ENCODE peak calls at places on chromosome 5, in nine cellular contexts. One of them, this sample, is unnamed.
A peak's percentile ranks its signal among the peaks of the same experiment; 100 is the strongest.

GRCh38 chr5:144328505-144328904 is 157.8 kb downstream of the KCTD16 start:
- DNase-seq in HuH-7: no peak
- DNase-seq in NCI-H748 treated with DMSO at 0.1 percent for 48 hours: peak; percentile 61
- DNase-seq in AG04450: no peak
- DNase-seq in H7: no peak
- DNase-seq in CD8-positive, alpha-beta T cell: no peak
- DNase-seq in brain microvascular endothelial cell: no peak
- DNase-seq in HFF-Myc: no peak
- DNase-seq in lower leg skin: no peak
- DNase-seq in this sample: no peak

GRCh38 chr5:150503977-150504620 is 3.8 kb upstream of the NDST1 start:
- DNase-seq in HuH-7: no peak
- DNase-seq in NCI-H748 treated with DMSO at 0.1 percent for 48 hours: no peak
- DNase-seq in AG04450: no peak
- DNase-seq in H7: no peak
- DNase-seq in CD8-positive, alpha-beta T cell: no peak
- DNase-seq in brain microvascular endothelial cell: no peak
- DNase-seq in HFF-Myc: no peak
- DNase-seq in lower leg skin: no peak
- DNase-seq in this sample: no peak

GRCh38 chr5:82912462-82912861 is 164.7 kb downstream of the TMEM167A start:
- DNase-seq in HuH-7: no peak
- DNase-seq in NCI-H748 treated with DMSO at 0.1 percent for 48 hours: no peak
- DNase-seq in AG04450: no peak
- DNase-seq in H7: no peak
- DNase-seq in CD8-positive, alpha-beta T cell: no peak
- DNase-seq in brain microvascular endothelial cell: no peak
- DNase-seq in HFF-Myc: no peak
- DNase-seq in lower leg skin: no peak
- DNase-seq in this sample: no peak

GRCh38 chr5:96288845-96289185 is 144.2 kb downstream of the PCSK1 start:
- DNase-seq in HuH-7: peak; percentile 17
- DNase-seq in NCI-H748 treated with DMSO at 0.1 percent for 48 hours: no peak
- DNase-seq in AG04450: no peak
- DNase-seq in H7: no peak
- DNase-seq in CD8-positive, alpha-beta T cell: no peak
- DNase-seq in brain microvascular endothelial cell: no peak
- DNase-seq in HFF-Myc: no peak
- DNase-seq in lower leg skin: no peak
- DNase-seq in this sample: no peak

GRCh38 chr5:69129413-69129812 is 35.6 kb downstream of the SLC30A5 start:
- DNase-seq in HuH-7: no peak
- DNase-seq in NCI-H748 treated with DMSO at 0.1 percent for 48 hours: no peak
- DNase-seq in AG04450: peak; percentile 73
- DNase-seq in H7: no peak
- DNase-seq in CD8-positive, alpha-beta T cell: no peak
- DNase-seq in brain microvascular endothelial cell: peak; percentile 2
- DNase-seq in HFF-Myc: peak; percentile 27
- DNase-seq in lower leg skin: no peak
- DNase-seq in this sample: no peak

GRCh38 chr5:137205237-137205636 is 293.9 kb downstream of the SPOCK1 start:
- DNase-seq in HuH-7: no peak
- DNase-seq in NCI-H748 treated with DMSO at 0.1 percent for 48 hours: no peak
- DNase-seq in AG04450: no peak
- DNase-seq in H7: no peak
- DNase-seq in CD8-positive, alpha-beta T cell: no peak
- DNase-seq in brain microvascular endothelial cell: no peak
- DNase-seq in HFF-Myc: no peak
- DNase-seq in lower leg skin: no peak
- DNase-seq in this sample: no peak

GRCh38 chr5:89878140-89878570 is 531.4 kb downstream of the CETN3 start:
- DNase-seq in HuH-7: no peak
- DNase-seq in NCI-H748 treated with DMSO at 0.1 percent for 48 hours: no peak
- DNase-seq in AG04450: peak; percentile 20
- DNase-seq in H7: no peak
- DNase-seq in CD8-positive, alpha-beta T cell: no peak
- DNase-seq in brain microvascular endothelial cell: peak; percentile 92
- DNase-seq in HFF-Myc: peak; percentile 69
- DNase-seq in lower leg skin: no peak
- DNase-seq in this sample: no peak

GRCh38 chr5:121144764-121145163 is 680.7 kb downstream of the PRR16 start:
- DNase-seq in HuH-7: peak; percentile 0
- DNase-seq in NCI-H748 treated with DMSO at 0.1 percent for 48 hours: no peak
- DNase-seq in AG04450: no peak
- DNase-seq in H7: no peak
- DNase-seq in CD8-positive, alpha-beta T cell: no peak
- DNase-seq in brain microvascular endothelial cell: no peak
- DNase-seq in HFF-Myc: no peak
- DNase-seq in lower leg skin: no peak
- DNase-seq in this sample: no peak

GRCh38 chr5:90000351-90000750 is 409.2 kb downstream of the CETN3 start:
- DNase-seq in HuH-7: no peak
- DNase-seq in NCI-H748 treated with DMSO at 0.1 percent for 48 hours: no peak
- DNase-seq in AG04450: no peak
- DNase-seq in H7: no peak
- DNase-seq in CD8-positive, alpha-beta T cell: no peak
- DNase-seq in brain microvascular endothelial cell: no peak
- DNase-seq in HFF-Myc: no peak
- DNase-seq in lower leg skin: no peak
- DNase-seq in this sample: no peak

GRCh38 chr5:96247097-96247675 is 185.9 kb downstream of the PCSK1 start:
- DNase-seq in HuH-7: no peak
- DNase-seq in NCI-H748 treated with DMSO at 0.1 percent for 48 hours: no peak
- DNase-seq in AG04450: no peak
- DNase-seq in H7: no peak
- DNase-seq in CD8-positive, alpha-beta T cell: no peak
- DNase-seq in brain microvascular endothelial cell: no peak
- DNase-seq in HFF-Myc: no peak
- DNase-seq in lower leg skin: no peak
- DNase-seq in this sample: no peak

GRCh38 chr5:141513627-141514329 is 24.9 kb downstream of the PCDHGC5 start:
- DNase-seq in HuH-7: no peak
- DNase-seq in NCI-H748 treated with DMSO at 0.1 percent for 48 hours: peak; percentile 11
- DNase-seq in AG04450: no peak
- DNase-seq in H7: peak; percentile 86
- DNase-seq in CD8-positive, alpha-beta T cell: peak; percentile 41
- DNase-seq in brain microvascular endothelial cell: peak; percentile 89
- DNase-seq in HFF-Myc: peak; percentile 74
- DNase-seq in lower leg skin: peak; percentile 95
- DNase-seq in this sample: no peak

GRCh38 chr5:78320461-78320860 is 26.0 kb upstream of the AP3B1 start:
- DNase-seq in HuH-7: no peak
- DNase-seq in NCI-H748 treated with DMSO at 0.1 percent for 48 hours: peak; percentile 75
- DNase-seq in AG04450: peak; percentile 26
- DNase-seq in H7: peak; percentile 33
- DNase-seq in CD8-positive, alpha-beta T cell: no peak
- DNase-seq in brain microvascular endothelial cell: no peak
- DNase-seq in HFF-Myc: no peak
- DNase-seq in lower leg skin: no peak
- DNase-seq in this sample: no peak

GRCh38 chr5:95976606-95977005 is 15.0 kb upstream of the ELL2 start:
- DNase-seq in HuH-7: no peak
- DNase-seq in NCI-H748 treated with DMSO at 0.1 percent for 48 hours: no peak
- DNase-seq in AG04450: no peak
- DNase-seq in H7: no peak
- DNase-seq in CD8-positive, alpha-beta T cell: no peak
- DNase-seq in brain microvascular endothelial cell: no peak
- DNase-seq in HFF-Myc: no peak
- DNase-seq in lower leg skin: no peak
- DNase-seq in this sample: no peak

GRCh38 chr5:176921669-176922196 is 22.6 kb upstream of the HK3 start:
- DNase-seq in HuH-7: no peak
- DNase-seq in NCI-H748 treated with DMSO at 0.1 percent for 48 hours: no peak
- DNase-seq in AG04450: no peak
- DNase-seq in H7: no peak
- DNase-seq in CD8-positive, alpha-beta T cell: no peak
- DNase-seq in brain microvascular endothelial cell: no peak
- DNase-seq in HFF-Myc: no peak
- DNase-seq in lower leg skin: no peak
- DNase-seq in this sample: no peak

GRCh38 chr5:6492934-6493333 is 44.3 kb downstream of the UBE2QL1 start:
- DNase-seq in HuH-7: no peak
- DNase-seq in NCI-H748 treated with DMSO at 0.1 percent for 48 hours: no peak
- DNase-seq in AG04450: no peak
- DNase-seq in H7: no peak
- DNase-seq in CD8-positive, alpha-beta T cell: no peak
- DNase-seq in brain microvascular endothelial cell: no peak
- DNase-seq in HFF-Myc: no peak
- DNase-seq in lower leg skin: peak; percentile 5
- DNase-seq in this sample: no peak

GRCh38 chr5:75331095-75332090 is 5.6 kb upstream of the HMGCR start:
- DNase-seq in HuH-7: peak; percentile 28
- DNase-seq in NCI-H748 treated with DMSO at 0.1 percent for 48 hours: no peak
- DNase-seq in AG04450: no peak
- DNase-seq in H7: no peak
- DNase-seq in CD8-positive, alpha-beta T cell: no peak
- DNase-seq in brain microvascular endothelial cell: no peak
- DNase-seq in HFF-Myc: no peak
- DNase-seq in lower leg skin: no peak
- DNase-seq in this sample: no peak

GRCh38 chr5:172351240-172351778 is 67.7 kb upstream of the UBTD2 start:
- DNase-seq in HuH-7: no peak
- DNase-seq in NCI-H748 treated with DMSO at 0.1 percent for 48 hours: no peak
- DNase-seq in AG04450: no peak
- DNase-seq in H7: no peak
- DNase-seq in CD8-positive, alpha-beta T cell: no peak
- DNase-seq in brain microvascular endothelial cell: no peak
- DNase-seq in HFF-Myc: no peak
- DNase-seq in lower leg skin: no peak
- DNase-seq in this sample: no peak

GRCh38 chr5:16178745-16179372 is 732 bp downstream of the MARCHF11 start:
- DNase-seq in HuH-7: peak; percentile 52
- DNase-seq in NCI-H748 treated with DMSO at 0.1 percent for 48 hours: peak; percentile 86
- DNase-seq in AG04450: no peak
- DNase-seq in H7: peak; percentile 81
- DNase-seq in CD8-positive, alpha-beta T cell: no peak
- DNase-seq in brain microvascular endothelial cell: peak; percentile 52
- DNase-seq in HFF-Myc: peak; percentile 21
- DNase-seq in lower leg skin: no peak
- DNase-seq in this sample: no peak

GRCh38 chr5:173745123-173745522 is 128.7 kb upstream of the BOD1 start:
- DNase-seq in HuH-7: no peak
- DNase-seq in NCI-H748 treated with DMSO at 0.1 percent for 48 hours: no peak
- DNase-seq in AG04450: no peak
- DNase-seq in H7: no peak
- DNase-seq in CD8-positive, alpha-beta T cell: no peak
- DNase-seq in brain microvascular endothelial cell: no peak
- DNase-seq in HFF-Myc: no peak
- DNase-seq in lower leg skin: no peak
- DNase-seq in this sample: no peak

GRCh38 chr5:32436553-32437262 is 7.8 kb downstream of the ZFR start:
- DNase-seq in HuH-7: no peak
- DNase-seq in NCI-H748 treated with DMSO at 0.1 percent for 48 hours: no peak
- DNase-seq in AG04450: no peak
- DNase-seq in H7: no peak
- DNase-seq in CD8-positive, alpha-beta T cell: no peak
- DNase-seq in brain microvascular endothelial cell: no peak
- DNase-seq in HFF-Myc: no peak
- DNase-seq in lower leg skin: no peak
- DNase-seq in this sample: no peak

GRCh38 chr5:172365948-172366608 is 82.5 kb upstream of the UBTD2 start:
- DNase-seq in HuH-7: no peak
- DNase-seq in NCI-H748 treated with DMSO at 0.1 percent for 48 hours: no peak
- DNase-seq in AG04450: no peak
- DNase-seq in H7: no peak
- DNase-seq in CD8-positive, alpha-beta T cell: no peak
- DNase-seq in brain microvascular endothelial cell: no peak
- DNase-seq in HFF-Myc: no peak
- DNase-seq in lower leg skin: no peak
- DNase-seq in this sample: no peak

GRCh38 chr5:68216737-68217231 is 1.2 kb downstream of the PIK3R1 start:
- DNase-seq in HuH-7: no peak
- DNase-seq in NCI-H748 treated with DMSO at 0.1 percent for 48 hours: peak; percentile 61
- DNase-seq in AG04450: no peak
- DNase-seq in H7: peak; percentile 34
- DNase-seq in CD8-positive, alpha-beta T cell: no peak
- DNase-seq in brain microvascular endothelial cell: peak; percentile 20
- DNase-seq in HFF-Myc: no peak
- DNase-seq in lower leg skin: no peak
- DNase-seq in this sample: no peak

GRCh38 chr5:137366526-137366925 is 132.6 kb downstream of the SPOCK1 start:
- DNase-seq in HuH-7: no peak
- DNase-seq in NCI-H748 treated with DMSO at 0.1 percent for 48 hours: no peak
- DNase-seq in AG04450: no peak
- DNase-seq in H7: no peak
- DNase-seq in CD8-positive, alpha-beta T cell: no peak
- DNase-seq in brain microvascular endothelial cell: no peak
- DNase-seq in HFF-Myc: no peak
- DNase-seq in lower leg skin: no peak
- DNase-seq in this sample: no peak

This sample was measured in NK-92 treated with Interleukin-12 subunit alpha and Interleukin-12 subunit beta, amount 100 ng/mL, for 24 hours.